ENCODE peak calls at places on chromosomes 16 and 17, in nine cellular contexts. G is neural progenitor cell, J is mucosa of descending colon, C is choroid plexus epithelial cell, R is PC-9, Y is mammary epithelial cell, U is sigmoid colon, Z is stomach, X is breast epithelium. B is an unnamed sample.

GRCh38 chr17:76816590-76817135 is 51.5 kb upstream of the MGAT5B start:
- DNase-seq in J (peak), C (peak), G (peak), Z (peak), U (no peak), X (no peak), Y (peak), R (peak), B (no peak)

GRCh38 chr17:63476857-63477470 is at the start of gene ACE:
- DNase-seq in G (peak), Z (peak), C (peak), Y (no peak), X (no peak), R (no peak), U (no peak), J (peak), B (no peak)

GRCh38 chr16:77946834-77947233 is 75.5 kb upstream of the CLEC3A start:
- DNase-seq in J (no peak), R (no peak), X (no peak), U (no peak), C (no peak), Y (no peak), G (peak), Z (no peak), B (no peak)

GRCh38 chr16:56825821-56826220 is 39.2 kb upstream of the SLC12A3 start:
- DNase-seq in J (no peak), X (no peak), R (no peak), Z (no peak), G (no peak), C (no peak), U (no peak), Y (no peak), B (no peak)

GRCh38 chr16:30609002-30609927 is 924 bp downstream of the ZNF689 start:
- DNase-seq in Z (peak), Y (no peak), R (no peak), U (peak), C (peak), X (no peak), J (peak), G (peak), B (no peak)

GRCh38 chr17:78390241-78391050 is 12.0 kb downstream of the PGS1 start:
- DNase-seq in R (no peak), U (peak), G (no peak), Z (no peak), C (peak), X (no peak), Y (no peak), J (peak), B (no peak)

GRCh38 chr16:17229766-17230165 is 241.0 kb downstream of the XYLT1 start:
- DNase-seq in C (no peak), Y (peak), G (no peak), J (no peak), Z (no peak), R (no peak), X (no peak), U (no peak), B (no peak)

GRCh38 chr17:50196826-50197225 is 4.6 kb downstream of the COL1A1 start:
- DNase-seq in G (no peak), C (peak), Y (peak), X (no peak), J (no peak), R (peak), Z (no peak), U (peak), B (no peak)

GRCh38 chr17:3750926-3751325 is 27.2 kb downstream of the HASPIN start:
- DNase-seq in Z (no peak), G (no peak), X (no peak), C (no peak), U (no peak), Y (no peak), R (no peak), J (peak), B (no peak)

GRCh38 chr16:57044931-57045693 is 47.3 kb upstream of the CPNE2 start:
- DNase-seq in Z (no peak), J (no peak), R (no peak), X (no peak), C (peak), G (no peak), U (no peak), Y (no peak), B (no peak)

GRCh38 chr16:88561485-88562369 is 8.5 kb upstream of the ZC3H18 start:
- DNase-seq in Z (peak), Y (peak), U (no peak), J (peak), X (no peak), C (peak), G (peak), R (no peak), B (no peak)

GRCh38 chr16:85422124-85422373 is 191.1 kb upstream of the GSE1 start:
- DNase-seq in X (no peak), U (peak), Y (no peak), J (no peak), C (no peak), Z (no peak), R (no peak), G (no peak), B (peak)

GRCh38 chr17:1495265-1495664 is 2.8 kb upstream of the MYO1C start:
- DNase-seq in Y (no peak), U (peak), X (peak), J (no peak), Z (no peak), C (no peak), R (peak), G (no peak), B (no peak)

GRCh38 chr17:38868095-38868967 is 1.5 kb upstream of the LASP1 start:
- DNase-seq in Z (peak), J (peak), R (peak), C (peak), Y (no peak), G (peak), X (no peak), U (peak), B (no peak)

GRCh38 chr17:38867179-38867994 is 2.5 kb upstream of the LASP1 start:
- DNase-seq in C (peak), G (peak), X (no peak), J (peak), U (peak), Y (peak), R (peak), Z (peak), B (no peak)

GRCh38 chr17:38861399-38861843 is 7.9 kb upstream of the RPL23 start:
- DNase-seq in Z (no peak), G (no peak), R (no peak), X (no peak), Y (peak), C (peak), U (no peak), J (no peak), B (no peak)

GRCh38 chr17:38868968-38869646 is 751 bp upstream of the LASP1 start:
- DNase-seq in X (peak), Y (peak), Z (peak), J (peak), U (peak), C (peak), R (peak), G (peak), B (peak)

GRCh38 chr17:38864636-38865398 is 5.0 kb upstream of the LASP1 start:
- DNase-seq in Y (peak), R (no peak), J (peak), Z (no peak), C (peak), U (no peak), G (peak), X (no peak), B (no peak)
- TF ChIP-seq CTCF in Y (peak), R (no peak), J (no peak), Z (no peak), C (peak), U (no peak), G (peak), X (no peak), B (peak)

GRCh38 chr16:69424053-69424934 is at the start of gene CYB5B:
- DNase-seq in J (peak), R (peak), G (peak), Z (peak), U (peak), Y (peak), X (peak), C (peak), B (peak)
- TF ChIP-seq CTCF in J (no peak), R (no peak), G (peak), Z (no peak), U (no peak), Y (peak), X (no peak), C (no peak), B (no peak)

GRCh38 chr17:29090746-29091395 is 47.9 kb downstream of the PIPOX start:
- DNase-seq in C (no peak), U (no peak), R (no peak), G (peak), Z (no peak), Y (no peak), J (no peak), X (no peak), B (no peak)
- TF ChIP-seq CTCF in C (peak), U (no peak), R (no peak), G (peak), Z (no peak), Y (no peak), J (no peak), X (no peak), B (no peak)

DNA sequence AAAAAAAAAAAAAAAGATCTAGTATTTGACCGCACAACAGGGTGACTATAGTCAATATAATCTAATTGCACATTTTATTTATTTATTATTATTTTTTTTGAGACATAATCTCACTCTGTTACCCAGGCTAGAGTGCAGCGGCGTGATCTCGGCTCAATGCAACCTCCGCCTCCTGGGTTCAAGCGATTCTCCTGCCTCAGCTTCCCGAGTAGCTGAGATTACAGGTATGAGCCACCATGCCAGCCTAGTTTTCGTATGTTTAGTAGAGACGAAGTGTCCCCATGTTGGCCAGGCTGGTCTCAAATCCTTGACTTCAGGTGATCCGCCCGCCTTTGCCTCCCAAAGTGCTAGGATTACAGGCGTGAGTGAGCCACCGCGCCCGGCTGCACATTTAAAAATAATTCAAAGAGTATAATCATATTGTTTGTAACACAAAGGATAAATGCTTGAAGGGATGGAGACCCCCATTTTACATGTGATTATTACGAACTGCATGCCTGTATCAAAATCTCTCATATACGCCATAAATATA is 794 bp downstream of the ANKS3 start:
- DNase-seq in G (no peak), J (no peak), X (no peak), Y (no peak), R (no peak), C (no peak), U (no peak), Z (no peak), B (no peak)
- TF ChIP-seq CTCF in G (no peak), J (no peak), X (no peak), Y (no peak), R (no peak), C (no peak), U (no peak), Z (no peak), B (no peak)

GRCh38 chr16:84088695-84089395 is 27.9 kb downstream of the MBTPS1 start:
- DNase-seq in Y (no peak), G (no peak), R (no peak), X (peak), U (no peak), C (no peak), J (peak), Z (peak), B (no peak)
- TF ChIP-seq CTCF in Y (no peak), G (no peak), R (no peak), X (peak), U (no peak), C (peak), J (no peak), Z (no peak), B (no peak)

DNA sequence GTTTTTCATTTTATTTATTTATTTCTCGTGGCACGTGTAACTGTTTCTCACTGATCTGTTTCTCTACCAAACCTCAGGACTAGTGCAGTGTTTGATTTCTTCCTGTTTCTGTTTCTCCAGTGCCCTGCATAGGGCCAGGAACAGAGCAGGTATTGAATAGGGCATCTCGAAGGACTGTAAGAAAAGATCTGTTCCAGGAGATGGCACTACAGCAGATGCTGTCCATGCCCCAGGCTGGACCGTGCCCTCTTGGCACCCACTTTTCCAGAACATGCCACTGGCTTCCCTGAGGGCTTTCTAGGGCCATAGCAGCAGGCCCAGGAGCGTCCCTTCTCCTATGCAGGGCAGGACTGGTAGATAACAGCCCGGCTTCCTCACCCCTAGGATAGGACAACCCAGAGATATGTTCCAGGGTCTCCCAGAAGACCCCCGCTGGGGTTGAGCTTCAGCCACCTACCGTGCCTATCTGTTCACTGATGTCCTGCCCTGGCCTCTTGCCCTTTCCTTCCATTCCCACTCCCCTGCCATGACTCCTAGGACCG is 4.4 kb downstream of the SNX20 start:
- DNase-seq in R (no peak), X (no peak), Y (no peak), U (no peak), Z (no peak), J (no peak), G (no peak), C (no peak), B (no peak)
- TF ChIP-seq CTCF in R (no peak), X (no peak), Y (peak), U (no peak), Z (no peak), J (no peak), G (no peak), C (no peak), B (no peak)

GRCh38 chr17:61317779-61318178 is 81.9 kb upstream of the TBX2 start:
- DNase-seq in G (no peak), Z (no peak), J (no peak), U (no peak), C (no peak), X (no peak), R (no peak), Y (no peak), B (no peak)
- TF ChIP-seq CTCF in G (no peak), Z (no peak), J (no peak), U (no peak), C (no peak), X (no peak), R (no peak), Y (no peak), B (no peak)

GRCh38 chr17:81429813-81430510 is 34.7 kb downstream of the BAHCC1 start:
- DNase-seq in C (peak), X (no peak), G (peak), Z (no peak), U (no peak), J (no peak), Y (no peak), R (no peak), B (no peak)
- TF ChIP-seq CTCF in C (peak), X (no peak), G (peak), Z (no peak), U (no peak), J (no peak), Y (no peak), R (no peak), B (peak)

GRCh38 chr16:73064227-73064995 is 16.5 kb upstream of the ZFHX3 start:
- DNase-seq in C (no peak), R (no peak), Z (no peak), Y (peak), X (no peak), J (no peak), G (no peak), U (peak), B (no peak)

GRCh38 chr16:73063854-73064226 is 15.9 kb upstream of the ZFHX3 start:
- DNase-seq in U (no peak), C (no peak), Z (no peak), Y (no peak), J (no peak), X (no peak), R (no peak), G (no peak), B (no peak)

GRCh38 chr16:73063284-73063733 is 15.4 kb upstream of the ZFHX3 start:
- DNase-seq in G (no peak), U (peak), Z (no peak), X (no peak), R (no peak), Y (no peak), J (no peak), C (no peak), B (no peak)

GRCh38 chr16:73060948-73061495 is 13.1 kb upstream of the ZFHX3 start:
- DNase-seq in G (peak), X (no peak), U (peak), C (no peak), Z (no peak), R (no peak), J (no peak), Y (no peak), B (no peak)

GRCh38 chr16:73062640-73063283 is 14.8 kb upstream of the ZFHX3 start:
- DNase-seq in X (no peak), R (no peak), U (peak), G (peak), J (no peak), Z (no peak), Y (no peak), C (no peak), B (no peak)
- TF ChIP-seq CTCF in X (no peak), R (no peak), U (no peak), G (no peak), J (no peak), Z (no peak), Y (no peak), C (no peak), B (no peak)

GRCh38 chr16:2251281-2252111 is at the start of gene ECI1:
- DNase-seq in C (peak), X (peak), R (peak), J (peak), G (peak), Y (peak), Z (peak), U (peak), B (peak)
- TF ChIP-seq CTCF in C (peak), X (peak), R (peak), J (peak), G (peak), Y (peak), Z (peak), U (peak), B (peak)